ENCODE peak calls at places on chromosomes 4 and X, in six cellular contexts. L is NCI-H1105; D is activated effector memory CD4-positive, alpha-beta T cell treated with anti-CD3 and anti-CD28 coated beads, Interleukin-2, amount 50 U/mL, for 16 hours; Z is stimulated activated CD4-positive, alpha-beta T cell treated with anti-CD3 and anti-CD28 coated beads, Interleukin-15, amount 100 ng/mL, for 1 hour; B is stimulated activated CD8-positive, alpha-beta memory T cell treated with anti-CD3 and anti-CD28 coated beads, Interleukin-4, amount 100 ng/mL, for 24 hours; R is NAMALWA. J is an unnamed sample.

GRCh38 chr4:136713140-136713539 is 819.2 kb downstream of the PCDH18 start:
- DNase-seq in L (no peak), D (no peak), Z (no peak), B (no peak), R (peak; percentile 2), J (no peak)

GRCh38 chrX:24703185-24703494 is 9.4 kb downstream of the POLA1 start:
- DNase-seq in L (no peak), D (no peak), Z (no peak), B (no peak), R (no peak), J (no peak)

GRCh38 chr4:156547439-156547838 is 424.2 kb downstream of the PDGFC start:
- DNase-seq in L (no peak), D (no peak), Z (no peak), B (no peak), R (no peak), J (no peak)

GRCh38 chr4:177118596-177118995 is 191.1 kb upstream of the NEIL3 start:
- DNase-seq in L (no peak), D (no peak), Z (no peak), B (no peak), R (no peak), J (peak; percentile 62)

GRCh38 chrX:15873566-15873965 is 19.0 kb upstream of the AP1S2 start:
- DNase-seq in L (no peak), D (no peak), Z (no peak), B (no peak), R (no peak), J (no peak)

GRCh38 chrX:121307441-121307840 is 260.0 kb downstream of the GLUD2 start:
- DNase-seq in L (no peak), D (no peak), Z (no peak), B (no peak), R (no peak), J (no peak)

GRCh38 chr4:107009196-107009595 is 26.9 kb downstream of the DKK2 start:
- DNase-seq in L (no peak), D (no peak), Z (no peak), B (no peak), R (no peak), J (no peak)

GRCh38 chrX:115023139-115023538 is 5.7 kb upstream of the IL13RA2 start:
- DNase-seq in L (no peak), D (no peak), Z (no peak), B (no peak), R (no peak), J (no peak)

GRCh38 chr4:88341227-88342192 is 37.1 kb upstream of the HERC6 start:
- DNase-seq in L (no peak), D (no peak), Z (no peak), B (no peak), R (no peak), J (no peak)

GRCh38 chr4:40850496-40850895 is 100.7 kb downstream of the NSUN7 start:
- DNase-seq in L (no peak), D (no peak), Z (no peak), B (no peak), R (no peak), J (no peak)

GRCh38 chrX:154032653-154033052 is 13.0 kb upstream of the IRAK1 start:
- DNase-seq in L (no peak), D (no peak), Z (no peak), B (no peak), R (no peak), J (no peak)